ENCODE peak calls at places on chromosomes 5 and 9, in four cellular contexts. S, Q, G and H are unnamed samples.

GRCh38 chr5:35089688-35090314 is 42.1 kb upstream of the AGXT2 start:
- DNase-seq in S (no peak), Q (peak; percentile 88), G (peak; percentile 3), H (peak; percentile 41)

GRCh38 chr9:98011122-98011521 is 28.0 kb downstream of the ANP32B start:
- DNase-seq in S (no peak), Q (no peak), G (no peak), H (no peak)

GRCh38 chr9:97710356-97711222 is 13.4 kb upstream of the XPA start:
- DNase-seq in S (no peak), Q (peak; percentile 87), G (no peak), H (no peak)

GRCh38 chr5:130871346-130872086 is 293.5 kb downstream of the HINT1 start:
- DNase-seq in S (no peak), Q (peak; percentile 70), G (no peak), H (peak; percentile 9)

GRCh38 chr5:81893961-81894360 is 77.9 kb upstream of the ATG10 start:
- DNase-seq in S (no peak), Q (no peak), G (no peak), H (no peak)

GRCh38 chr5:14417232-14417730 is 164.3 kb upstream of the OTULINL start:
- DNase-seq in S (no peak), Q (peak; percentile 41), G (no peak), H (no peak)

GRCh38 chr5:82115858-82116257 is 144.0 kb downstream of the ATG10 start:
- DNase-seq in S (no peak), Q (no peak), G (no peak), H (no peak)

GRCh38 chr5:151924564-151925395 is at the start of gene GLRA1:
- DNase-seq in S (peak; percentile 59), Q (peak; percentile 92), G (no peak), H (no peak)

GRCh38 chr5:142613231-142613630 is 72.7 kb downstream of the FGF1 start:
- DNase-seq in S (no peak), Q (no peak), G (no peak), H (no peak)

GRCh38 chr5:132009706-132010405 is 1.6 kb downstream of the ACSL6 start:
- DNase-seq in S (peak; percentile 3), Q (peak; percentile 14), G (no peak), H (no peak)

GRCh38 chr9:751137-752051 is 90.1 kb upstream of the DMRT1 start:
- DNase-seq in S (no peak), Q (no peak), G (no peak), H (no peak)

GRCh38 chr5:55022454-55022853 is 1.6 kb upstream of the GZMK start:
- DNase-seq in S (no peak), Q (no peak), G (no peak), H (no peak)

GRCh38 chr9:91811024-91811909 is 138.8 kb downstream of the ROR2 start:
- DNase-seq in S (no peak), Q (no peak), G (no peak), H (no peak)

GRCh38 chr9:27385606-27386005 is 88.7 kb upstream of the EQTN start:
- DNase-seq in S (peak; percentile 57), Q (no peak), G (no peak), H (no peak)